ENCODE peak calls at places on chromosomes 6 and 20, in nine cellular contexts. One of them, this sample, is unnamed.
A peak's percentile ranks its signal among the peaks of the same experiment; 100 is the strongest.

GRCh38 chr6:139847322-139847797 is 472.9 kb upstream of the CITED2 start:
- DNase-seq in upper lobe of left lung: no peak
- DNase-seq in thoracic aorta: no peak
- DNase-seq in substantia nigra: no peak
- DNase-seq in heart left ventricle: no peak
- DNase-seq in right cardiac atrium: no peak
- DNase-seq in OCI-LY7: no peak
- DNase-seq in tibial artery: no peak
- DNase-seq in aorta: no peak
- DNase-seq in this sample: no peak

GRCh38 chr6:147570681-147571080 is 62.2 kb downstream of the SAMD5 start:
- DNase-seq in upper lobe of left lung: no peak
- DNase-seq in thoracic aorta: no peak
- DNase-seq in substantia nigra: no peak
- DNase-seq in heart left ventricle: no peak
- DNase-seq in right cardiac atrium: no peak
- DNase-seq in OCI-LY7: no peak
- DNase-seq in tibial artery: no peak
- DNase-seq in aorta: no peak
- DNase-seq in this sample: no peak

GRCh38 chr20:7744411-7744810 is 195.8 kb downstream of the HAO1 start:
- DNase-seq in upper lobe of left lung: no peak
- DNase-seq in thoracic aorta: no peak
- DNase-seq in substantia nigra: no peak
- DNase-seq in heart left ventricle: no peak
- DNase-seq in right cardiac atrium: no peak
- DNase-seq in OCI-LY7: no peak
- DNase-seq in tibial artery: no peak
- DNase-seq in aorta: no peak
- DNase-seq in this sample: no peak

GRCh38 chr6:84556541-84557335 is 207.7 kb downstream of the TBX18 start:
- DNase-seq in upper lobe of left lung: no peak
- DNase-seq in thoracic aorta: no peak
- DNase-seq in substantia nigra: no peak
- DNase-seq in heart left ventricle: no peak
- DNase-seq in right cardiac atrium: peak; percentile 52
- DNase-seq in OCI-LY7: no peak
- DNase-seq in tibial artery: no peak
- DNase-seq in aorta: no peak
- DNase-seq in this sample: no peak

GRCh38 chr20:1656844-1657243 is 735 bp downstream of the SIRPG start:
- DNase-seq in upper lobe of left lung: no peak
- DNase-seq in thoracic aorta: no peak
- DNase-seq in substantia nigra: no peak
- DNase-seq in heart left ventricle: no peak
- DNase-seq in right cardiac atrium: no peak
- DNase-seq in OCI-LY7: no peak
- DNase-seq in tibial artery: no peak
- DNase-seq in aorta: no peak
- DNase-seq in this sample: no peak

GRCh38 chr6:48747040-48747439 is 636.0 kb upstream of the PTCHD4 start:
- DNase-seq in upper lobe of left lung: no peak
- DNase-seq in thoracic aorta: no peak
- DNase-seq in substantia nigra: no peak
- DNase-seq in heart left ventricle: no peak
- DNase-seq in right cardiac atrium: no peak
- DNase-seq in OCI-LY7: no peak
- DNase-seq in tibial artery: no peak
- DNase-seq in aorta: no peak
- DNase-seq in this sample: no peak

GRCh38 chr6:13677878-13678254 is 33.8 kb downstream of the RANBP9 start:
- DNase-seq in upper lobe of left lung: no peak
- DNase-seq in thoracic aorta: no peak
- DNase-seq in substantia nigra: no peak
- DNase-seq in heart left ventricle: no peak
- DNase-seq in right cardiac atrium: no peak
- DNase-seq in OCI-LY7: no peak
- DNase-seq in tibial artery: no peak
- DNase-seq in aorta: no peak
- DNase-seq in this sample: no peak

GRCh38 chr20:49987868-49988690 is 5.3 kb downstream of the SNAI1 start:
- DNase-seq in upper lobe of left lung: no peak
- DNase-seq in thoracic aorta: no peak
- DNase-seq in substantia nigra: no peak
- DNase-seq in heart left ventricle: no peak
- DNase-seq in right cardiac atrium: no peak
- DNase-seq in OCI-LY7: no peak
- DNase-seq in tibial artery: no peak
- DNase-seq in aorta: no peak
- DNase-seq in this sample: no peak

GRCh38 chr20:19512886-19513285 is 245.2 kb upstream of the RIN2 start:
- DNase-seq in upper lobe of left lung: peak; percentile 8
- DNase-seq in thoracic aorta: no peak
- DNase-seq in substantia nigra: no peak
- DNase-seq in heart left ventricle: no peak
- DNase-seq in right cardiac atrium: no peak
- DNase-seq in OCI-LY7: no peak
- DNase-seq in tibial artery: no peak
- DNase-seq in aorta: no peak
- DNase-seq in this sample: no peak

GRCh38 chr6:32815115-32815514 is 1.7 kb downstream of the HLA-DOB start:
- DNase-seq in upper lobe of left lung: no peak
- DNase-seq in thoracic aorta: no peak
- DNase-seq in substantia nigra: no peak
- DNase-seq in heart left ventricle: no peak
- DNase-seq in right cardiac atrium: no peak
- DNase-seq in OCI-LY7: peak; percentile 27
- DNase-seq in tibial artery: no peak
- DNase-seq in aorta: no peak
- DNase-seq in this sample: no peak

GRCh38 chr6:170221052-170221752 is 69.7 kb downstream of the DLL1 start:
- DNase-seq in upper lobe of left lung: no peak
- DNase-seq in thoracic aorta: no peak
- DNase-seq in substantia nigra: no peak
- DNase-seq in heart left ventricle: no peak
- DNase-seq in right cardiac atrium: no peak
- DNase-seq in OCI-LY7: no peak
- DNase-seq in tibial artery: peak; percentile 40
- DNase-seq in aorta: no peak
- DNase-seq in this sample: no peak

GRCh38 chr6:137496909-137497721 is 2.9 kb upstream of the OLIG3 start:
- DNase-seq in upper lobe of left lung: peak; percentile 82
- DNase-seq in thoracic aorta: no peak
- DNase-seq in substantia nigra: no peak
- DNase-seq in heart left ventricle: no peak
- DNase-seq in right cardiac atrium: no peak
- DNase-seq in OCI-LY7: no peak
- DNase-seq in tibial artery: no peak
- DNase-seq in aorta: no peak
- DNase-seq in this sample: peak; percentile 33

DNA sequence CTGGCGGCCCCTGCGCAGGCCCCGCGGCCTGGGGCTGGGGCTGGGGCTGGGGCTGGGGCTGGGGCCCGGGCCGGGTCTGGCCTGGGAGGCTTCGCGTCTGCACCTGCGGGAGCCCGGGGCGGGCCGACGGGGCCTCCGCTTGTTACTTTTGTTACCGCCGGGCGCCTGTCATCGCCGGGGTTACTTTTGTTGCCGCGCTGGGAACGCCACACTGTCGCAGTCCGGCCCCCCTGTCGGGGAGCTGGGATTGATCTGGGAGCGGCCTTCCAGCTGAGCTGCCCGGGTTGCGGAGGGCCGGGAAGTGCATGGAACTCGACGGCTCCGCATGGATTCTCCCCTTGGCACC is 703 bp downstream of the OGFR start:
- DNase-seq in upper lobe of left lung: no peak
- DNase-seq in thoracic aorta: no peak
- DNase-seq in substantia nigra: no peak
- DNase-seq in heart left ventricle: no peak
- DNase-seq in right cardiac atrium: peak; percentile 69
- DNase-seq in OCI-LY7: peak; percentile 63
- DNase-seq in tibial artery: no peak
- DNase-seq in aorta: no peak
- DNase-seq in this sample: no peak
- H3K27ac ChIP-seq in upper lobe of left lung: peak overlapping the region; percentile 90
- H3K27ac ChIP-seq in thoracic aorta: peak overlapping the region; percentile 78
- H3K27ac ChIP-seq in substantia nigra: peak overlapping the region; percentile 64
- H3K27ac ChIP-seq in heart left ventricle: peak overlapping the region; percentile 95
- H3K27ac ChIP-seq in right cardiac atrium: peak overlapping the region; percentile 54
- H3K27ac ChIP-seq in OCI-LY7: peak overlapping the region; percentile 68
- H3K27ac ChIP-seq in tibial artery: peak overlapping the region; percentile 77
- H3K27ac ChIP-seq in aorta: no peak overlapping the region
- H3K27ac ChIP-seq in this sample: no peak overlapping the region

GRCh38 chr6:11389977-11390376 is 147.6 kb upstream of the TMEM170B start:
- DNase-seq in upper lobe of left lung: no peak
- DNase-seq in thoracic aorta: no peak
- DNase-seq in substantia nigra: no peak
- DNase-seq in heart left ventricle: peak; percentile 49
- DNase-seq in right cardiac atrium: no peak
- DNase-seq in OCI-LY7: no peak
- DNase-seq in tibial artery: no peak
- DNase-seq in aorta: no peak
- DNase-seq in this sample: no peak
- H3K27ac ChIP-seq in upper lobe of left lung: peak overlapping the region; percentile 80
- H3K27ac ChIP-seq in thoracic aorta: peak overlapping the region; percentile 83
- H3K27ac ChIP-seq in substantia nigra: no peak overlapping the region
- H3K27ac ChIP-seq in heart left ventricle: peak overlapping the region; percentile 67
- H3K27ac ChIP-seq in right cardiac atrium: no peak overlapping the region
- H3K27ac ChIP-seq in OCI-LY7: no peak overlapping the region
- H3K27ac ChIP-seq in tibial artery: no peak overlapping the region
- H3K27ac ChIP-seq in aorta: peak overlapping the region; percentile 43
- H3K27ac ChIP-seq in this sample: no peak overlapping the region

GRCh38 chr6:154474636-154475428 is 35.7 kb downstream of the CNKSR3 start:
- DNase-seq in upper lobe of left lung: no peak
- DNase-seq in thoracic aorta: peak; percentile 36
- DNase-seq in substantia nigra: no peak
- DNase-seq in heart left ventricle: no peak
- DNase-seq in right cardiac atrium: no peak
- DNase-seq in OCI-LY7: no peak
- DNase-seq in tibial artery: peak; percentile 76
- DNase-seq in aorta: peak; percentile 78
- DNase-seq in this sample: no peak
- H3K27ac ChIP-seq in upper lobe of left lung: no peak overlapping the region
- H3K27ac ChIP-seq in thoracic aorta: peak overlapping the region; percentile 87
- H3K27ac ChIP-seq in substantia nigra: no peak overlapping the region
- H3K27ac ChIP-seq in heart left ventricle: no peak overlapping the region
- H3K27ac ChIP-seq in right cardiac atrium: no peak overlapping the region
- H3K27ac ChIP-seq in OCI-LY7: no peak overlapping the region
- H3K27ac ChIP-seq in tibial artery: peak overlapping the region; percentile 58
- H3K27ac ChIP-seq in aorta: peak overlapping the region; percentile 48
- H3K27ac ChIP-seq in this sample: no peak overlapping the region

GRCh38 chr20:48008850-48009535 is 223.7 kb upstream of the SULF2 start:
- DNase-seq in upper lobe of left lung: no peak
- DNase-seq in thoracic aorta: no peak
- DNase-seq in substantia nigra: no peak
- DNase-seq in heart left ventricle: no peak
- DNase-seq in right cardiac atrium: no peak
- DNase-seq in OCI-LY7: no peak
- DNase-seq in tibial artery: no peak
- DNase-seq in aorta: no peak
- DNase-seq in this sample: no peak
- H3K27ac ChIP-seq in upper lobe of left lung: no peak overlapping the region
- H3K27ac ChIP-seq in thoracic aorta: no peak overlapping the region
- H3K27ac ChIP-seq in substantia nigra: no peak overlapping the region
- H3K27ac ChIP-seq in heart left ventricle: no peak overlapping the region
- H3K27ac ChIP-seq in right cardiac atrium: no peak overlapping the region
- H3K27ac ChIP-seq in OCI-LY7: no peak overlapping the region
- H3K27ac ChIP-seq in tibial artery: no peak overlapping the region
- H3K27ac ChIP-seq in aorta: no peak overlapping the region
- H3K27ac ChIP-seq in this sample: no peak overlapping the region

GRCh38 chr6:100879317-100879716 is 1.8 kb downstream of the ASCC3 start:
- DNase-seq in upper lobe of left lung: no peak
- DNase-seq in thoracic aorta: no peak
- DNase-seq in substantia nigra: no peak
- DNase-seq in heart left ventricle: no peak
- DNase-seq in right cardiac atrium: no peak
- DNase-seq in OCI-LY7: no peak
- DNase-seq in tibial artery: no peak
- DNase-seq in aorta: no peak
- DNase-seq in this sample: no peak
- H3K27ac ChIP-seq in upper lobe of left lung: no peak overlapping the region
- H3K27ac ChIP-seq in thoracic aorta: peak overlapping the region; percentile 5
- H3K27ac ChIP-seq in substantia nigra: no peak overlapping the region
- H3K27ac ChIP-seq in heart left ventricle: no peak overlapping the region
- H3K27ac ChIP-seq in right cardiac atrium: no peak overlapping the region
- H3K27ac ChIP-seq in OCI-LY7: no peak overlapping the region
- H3K27ac ChIP-seq in tibial artery: peak overlapping the region; percentile 86
- H3K27ac ChIP-seq in aorta: no peak overlapping the region
- H3K27ac ChIP-seq in this sample: no peak overlapping the region